ENCODE peak calls at places on chromosomes 3 and 15, in six cellular contexts. K is GM23248, W is AG08396, U is HS-5, N is NCI-H748 treated with DMSO at 0.1 percent for 48 hours, M is NCI-H1048. S is an unnamed sample.

GRCh38 chr3:123685780-123686179 is 100.9 kb upstream of the HACD2 start:
- DNase-seq in M (no peak), U (no peak), K (no peak), W (no peak), N (no peak), S (no peak)

GRCh38 chr15:38535451-38536200 is 29.0 kb downstream of the RASGRP1 start:
- DNase-seq in K (peak), U (no peak), W (no peak), N (no peak), M (no peak), S (no peak)

GRCh38 chr3:42504334-42505202 is 2.1 kb downstream of the VIPR1 start:
- DNase-seq in K (no peak), W (no peak), U (no peak), N (no peak), M (no peak), S (no peak)

GRCh38 chr15:70778258-70779076 is 15.1 kb upstream of the UACA start:
- DNase-seq in M (no peak), N (no peak), K (peak), W (peak), U (no peak), S (no peak)

GRCh38 chr3:138916824-138917223 is 30.1 kb downstream of the FOXL2 start:
- DNase-seq in M (no peak), K (no peak), W (no peak), N (no peak), U (no peak), S (no peak)

GRCh38 chr3:37127340-37127739 is 47.0 kb downstream of the LRRFIP2 start:
- DNase-seq in K (no peak), U (no peak), N (no peak), W (no peak), M (no peak), S (no peak)

GRCh38 chr3:185825639-185826481 is 1.0 kb upstream of the IGF2BP2 start:
- DNase-seq in M (no peak), K (peak), N (no peak), U (no peak), W (peak), S (peak)

GRCh38 chr15:64693134-64693533 is 82.3 kb downstream of the RBPMS2 start:
- DNase-seq in N (no peak), W (peak), U (peak), K (peak), M (no peak), S (no peak)

GRCh38 chr15:99211926-99212325 is 37.5 kb downstream of the TTC23 start:
- DNase-seq in M (no peak), U (no peak), N (no peak), K (peak), W (peak), S (no peak)

GRCh38 chr15:38671003-38671382 is 106.4 kb upstream of the RASGRP1 start:
- DNase-seq in N (no peak), W (no peak), U (no peak), M (no peak), K (no peak), S (no peak)

GRCh38 chr15:73822998-73823397 is 50.4 kb upstream of the TBC1D21 start:
- DNase-seq in W (peak), K (peak), U (no peak), M (no peak), N (no peak), S (no peak)

GRCh38 chr15:74725845-74726773 is 781 bp upstream of the CYP1A1 start:
- DNase-seq in N (no peak), U (no peak), W (peak), M (no peak), K (peak), S (peak)

GRCh38 chr3:37223084-37223975 is 48.9 kb upstream of the LRRFIP2 start:
- DNase-seq in W (no peak), N (no peak), M (no peak), U (no peak), K (no peak), S (no peak)

GRCh38 chr3:124033360-124034015 is 41.6 kb upstream of the ROPN1 start:
- DNase-seq in M (no peak), N (no peak), W (peak), K (peak), U (no peak), S (no peak)

GRCh38 chr3:53334742-53335141 is 12.6 kb downstream of the DCP1A start:
- DNase-seq in M (no peak), K (no peak), U (no peak), N (no peak), W (no peak), S (no peak)

GRCh38 chr3:10558726-10559125 is 53.3 kb upstream of the ATP2B2 start:
- DNase-seq in U (no peak), K (no peak), W (no peak), M (no peak), N (no peak), S (no peak)

GRCh38 chr3:50623840-50624474 is 7.0 kb downstream of the MAPKAPK3 start:
- DNase-seq in M (no peak), N (no peak), W (no peak), K (peak), U (no peak), S (no peak)

GRCh38 chr3:71956716-71957115 is 171.8 kb upstream of the PROK2 start:
- DNase-seq in W (no peak), U (no peak), K (no peak), M (no peak), N (no peak), S (no peak)

GRCh38 chr3:14143271-14143605 is 18.4 kb downstream of the TMEM43 start:
- DNase-seq in W (no peak), M (no peak), N (no peak), U (peak), K (peak), S (no peak)

GRCh38 chr3:171157980-171158379 is 131.5 kb upstream of the SLC2A2 start:
- DNase-seq in M (no peak), K (no peak), W (no peak), N (no peak), U (no peak), S (no peak)

GRCh38 chr15:69798481-69799315 is 299.0 kb downstream of the TLE3 start:
- DNase-seq in U (no peak), N (no peak), W (no peak), K (peak), M (no peak), S (no peak)

GRCh38 chr3:64815195-64815627 is 127.4 kb upstream of the ADAMTS9 start:
- DNase-seq in W (peak), K (no peak), U (no peak), N (no peak), M (no peak), S (no peak)

GRCh38 chr3:189488241-189488767 is 142.9 kb upstream of the TP63 start:
- DNase-seq in M (no peak), W (peak), U (peak), K (peak), N (no peak), S (no peak)

GRCh38 chr3:126479642-126480041 is 4.0 kb upstream of the ZXDC start:
- DNase-seq in U (no peak), N (no peak), K (no peak), M (no peak), W (no peak), S (no peak)

GRCh38 chr15:89783861-89784685 is 7.9 kb downstream of the MESP2 start:
- DNase-seq in M (no peak), N (no peak), K (no peak), W (no peak), U (no peak), S (no peak)

GRCh38 chr3:141875893-141876380 is 506 bp upstream of the ATP1B3 start:
- DNase-seq in M (no peak), N (no peak), U (peak), W (no peak), K (peak), S (peak)

GRCh38 chr3:54822206-54822605 is 105.7 kb downstream of the LRTM1 start:
- DNase-seq in U (no peak), K (peak), M (peak), N (no peak), W (peak), S (peak)

S was measured in NCI-H1105.